ENCODE peak calls at places on chromosomes 2 and 18, in eight cellular contexts. F, C, W, V, Q, T, K and A are unnamed samples.

GRCh38 chr2:191748528-191749180 is 70.7 kb downstream of the NABP1 start:
- DNase-seq in T (no peak), W (no peak), Q (no peak), F (no peak), K (no peak), V (no peak), C (no peak), A (no peak)

GRCh38 chr18:55385770-55386169 is 202.2 kb downstream of the TCF4 start:
- DNase-seq in T (no peak), K (peak; percentile 4), C (peak; percentile 95), F (no peak), W (no peak), Q (no peak), V (no peak), A (no peak)

GRCh38 chr2:240584486-240585031 is 2.0 kb upstream of the CAPN10 start:
- DNase-seq in V (no peak), C (no peak), T (peak; percentile 98), K (peak; percentile 92), F (no peak), Q (no peak), W (no peak), A (no peak)

GRCh38 chr18:35983818-35984217 is 11.3 kb downstream of the RMP24 start:
- DNase-seq in F (no peak), C (no peak), K (no peak), Q (no peak), V (no peak), T (no peak), W (no peak), A (no peak)

GRCh38 chr18:48740068-48740440 is 201.2 kb downstream of the CTIF start:
- DNase-seq in W (no peak), F (no peak), T (no peak), C (no peak), Q (no peak), K (no peak), V (peak; percentile 73), A (no peak)

GRCh38 chr2:1674766-1675397 is 69.4 kb downstream of the PXDN start:
- DNase-seq in K (no peak), C (no peak), V (no peak), F (peak; percentile 38), W (no peak), Q (no peak), T (no peak), A (no peak)

GRCh38 chr2:133229974-133230373 is 338.3 kb downstream of the NCKAP5 start:
- DNase-seq in C (no peak), K (no peak), V (no peak), W (no peak), Q (no peak), F (no peak), T (no peak), A (no peak)

GRCh38 chr2:42622943-42623676 is 54.7 kb downstream of the MTA3 start:
- DNase-seq in F (no peak), K (no peak), C (no peak), Q (peak; percentile 11), W (no peak), T (no peak), V (no peak), A (no peak)

GRCh38 chr2:182509231-182509630 is 82.4 kb upstream of the PDE1A start:
- DNase-seq in K (no peak), T (no peak), F (no peak), V (no peak), C (no peak), Q (no peak), W (no peak), A (no peak)

GRCh38 chr2:55133467-55134315 is 83.4 kb upstream of the RTN4 start:
- DNase-seq in W (peak; percentile 42), V (peak; percentile 44), T (peak; percentile 40), Q (no peak), C (peak; percentile 99), F (peak; percentile 75), K (peak; percentile 89), A (no peak)

GRCh38 chr2:100976634-100977391 is 25.3 kb upstream of the RPL31 start:
- DNase-seq in T (no peak), C (no peak), Q (no peak), V (no peak), K (no peak), F (no peak), W (no peak), A (peak; percentile 71)